ENCODE peak calls at places on chromosome 20, in ten cellular contexts. X, R, N, F, L, M, V, I, H and P are unnamed samples.

GRCh38 chr20:35702051-35702823 is 3.0 kb downstream of the ROMO1 start:
- DNase-seq in R (no peak), L (no peak), V (no peak), I (peak; percentile 22), M (no peak), X (peak; percentile 86), H (no peak), F (no peak), N (no peak), P (no peak)

GRCh38 chr20:19176483-19176882 is 36.0 kb upstream of the SLC24A3 start:
- DNase-seq in I (no peak), V (no peak), N (no peak), H (no peak), R (no peak), M (no peak), X (no peak), L (no peak), F (no peak), P (no peak)

GRCh38 chr20:54364365-54364764 is 111.0 kb upstream of the DOK5 start:
- DNase-seq in N (no peak), R (no peak), F (no peak), H (no peak), X (no peak), L (no peak), V (no peak), I (no peak), M (no peak), P (no peak)

GRCh38 chr20:22791877-22792525 is 207.6 kb upstream of the FOXA2 start:
- DNase-seq in H (no peak), N (no peak), I (no peak), F (no peak), M (no peak), L (no peak), X (no peak), V (peak; percentile 57), R (no peak), P (no peak)

GRCh38 chr20:31607640-31608255 is 2.7 kb downstream of the ID1 start:
- DNase-seq in L (peak; percentile 43), N (no peak), F (no peak), I (no peak), V (peak; percentile 37), M (no peak), X (peak; percentile 78), H (no peak), R (no peak), P (no peak)

GRCh38 chr20:61875996-61876395 is 189.7 kb downstream of the TAF4 start:
- DNase-seq in V (no peak), H (no peak), R (no peak), L (no peak), M (no peak), F (no peak), N (no peak), X (no peak), I (no peak), P (no peak)

GRCh38 chr20:539848-540247 is 3.7 kb downstream of the CSNK2A1 start:
- DNase-seq in L (no peak), I (no peak), H (no peak), V (peak; percentile 72), F (no peak), M (no peak), N (no peak), X (peak; percentile 87), R (peak; percentile 36), P (no peak)

GRCh38 chr20:14583413-14583812 is 246.0 kb upstream of the FLRT3 start:
- DNase-seq in M (no peak), H (no peak), R (no peak), F (no peak), X (peak; percentile 4), L (peak; percentile 15), V (no peak), I (no peak), N (no peak), P (no peak)

GRCh38 chr20:2688041-2688591 is 4.5 kb upstream of the EBF4 start:
- DNase-seq in H (peak; percentile 76), F (no peak), L (peak; percentile 15), V (peak; percentile 79), N (peak; percentile 84), M (no peak), R (no peak), X (peak; percentile 59), I (peak; percentile 42), P (peak; percentile 23)

GRCh38 chr20:63070301-63070625 is 63.5 kb upstream of the BHLHE23 start:
- DNase-seq in I (no peak), X (no peak), R (no peak), H (no peak), V (no peak), F (no peak), N (no peak), L (no peak), M (no peak), P (no peak)

GRCh38 chr20:13325033-13325432 is 104.0 kb downstream of the ISM1 start:
- DNase-seq in L (peak; percentile 18), I (no peak), V (peak; percentile 41), H (peak; percentile 38), R (no peak), F (peak; percentile 18), M (no peak), N (no peak), X (peak; percentile 55), P (peak; percentile 72)

GRCh38 chr20:7856756-7857155 is 83.5 kb downstream of the HAO1 start:
- DNase-seq in H (no peak), X (peak; percentile 82), M (no peak), F (no peak), V (peak; percentile 63), I (no peak), R (no peak), N (no peak), L (no peak), P (no peak)

GRCh38 chr20:61692476-61692875 is 373.2 kb downstream of the TAF4 start:
- DNase-seq in N (no peak), X (no peak), R (no peak), H (peak; percentile 57), F (no peak), M (no peak), L (no peak), I (no peak), V (no peak), P (no peak)

GRCh38 chr20:31565699-31566331 is 39.3 kb upstream of the ID1 start:
- DNase-seq in N (no peak), M (no peak), I (no peak), L (no peak), V (no peak), H (no peak), F (no peak), R (no peak), X (no peak), P (no peak)

GRCh38 chr20:20677186-20677585 is 35.3 kb downstream of the RALGAPA2 start:
- DNase-seq in N (no peak), F (no peak), R (no peak), L (no peak), H (no peak), V (peak; percentile 43), X (no peak), M (no peak), I (no peak), P (no peak)
- H3K4me1 ChIP-seq in N (no peaks in the 10 kb centered on the region), F (no peaks in the 10 kb centered on the region), R (no peaks in the 10 kb centered on the region), L (no peaks in the 10 kb centered on the region), H (no peaks in the 10 kb centered on the region), V (no peaks in the 10 kb centered on the region), X (no peaks in the 10 kb centered on the region), M (no peaks in the 10 kb centered on the region), I (peaks cover 11% of the 10 kb centered on the region), P (no peaks in the 10 kb centered on the region)

GRCh38 chr20:10922941-10923340 is 249.1 kb upstream of the JAG1 start:
- DNase-seq in V (peak; percentile 90), X (peak; percentile 80), I (no peak), L (no peak), M (no peak), N (no peak), R (no peak), H (no peak), F (no peak), P (no peak)

GRCh38 chr20:10919549-10920140 is 245.8 kb upstream of the JAG1 start:
- DNase-seq in V (peak; percentile 31), X (peak; percentile 79), L (no peak), I (no peak), R (peak; percentile 27), M (no peak), H (no peak), N (no peak), F (no peak), P (no peak)

GRCh38 chr20:10921491-10922010 is 247.8 kb upstream of the JAG1 start:
- DNase-seq in V (no peak), M (no peak), N (no peak), H (no peak), R (no peak), I (no peak), L (no peak), F (no peak), X (no peak), P (no peak)

GRCh38 chr20:10922521-10922920 is 248.7 kb upstream of the JAG1 start:
- DNase-seq in H (no peak), L (no peak), X (peak; percentile 5), V (peak; percentile 7), F (no peak), I (no peak), M (no peak), R (no peak), N (no peak), P (no peak)

GRCh38 chr20:10920396-10920795 is 246.6 kb upstream of the JAG1 start:
- DNase-seq in V (no peak), H (no peak), X (peak; percentile 6), L (no peak), I (no peak), R (no peak), N (no peak), F (no peak), M (no peak), P (no peak)
- H3K4me1 ChIP-seq in V (peaks cover 9% of the 10 kb centered on the region), H (no peaks in the 10 kb centered on the region), X (peaks cover 54% of the 10 kb centered on the region), L (peaks cover 18% of the 10 kb centered on the region), I (peaks cover 1% of the 10 kb centered on the region), R (no peaks in the 10 kb centered on the region), N (no peaks in the 10 kb centered on the region), F (no peaks in the 10 kb centered on the region), M (peaks cover 19% of the 10 kb centered on the region), P (no peaks in the 10 kb centered on the region)

DNA sequence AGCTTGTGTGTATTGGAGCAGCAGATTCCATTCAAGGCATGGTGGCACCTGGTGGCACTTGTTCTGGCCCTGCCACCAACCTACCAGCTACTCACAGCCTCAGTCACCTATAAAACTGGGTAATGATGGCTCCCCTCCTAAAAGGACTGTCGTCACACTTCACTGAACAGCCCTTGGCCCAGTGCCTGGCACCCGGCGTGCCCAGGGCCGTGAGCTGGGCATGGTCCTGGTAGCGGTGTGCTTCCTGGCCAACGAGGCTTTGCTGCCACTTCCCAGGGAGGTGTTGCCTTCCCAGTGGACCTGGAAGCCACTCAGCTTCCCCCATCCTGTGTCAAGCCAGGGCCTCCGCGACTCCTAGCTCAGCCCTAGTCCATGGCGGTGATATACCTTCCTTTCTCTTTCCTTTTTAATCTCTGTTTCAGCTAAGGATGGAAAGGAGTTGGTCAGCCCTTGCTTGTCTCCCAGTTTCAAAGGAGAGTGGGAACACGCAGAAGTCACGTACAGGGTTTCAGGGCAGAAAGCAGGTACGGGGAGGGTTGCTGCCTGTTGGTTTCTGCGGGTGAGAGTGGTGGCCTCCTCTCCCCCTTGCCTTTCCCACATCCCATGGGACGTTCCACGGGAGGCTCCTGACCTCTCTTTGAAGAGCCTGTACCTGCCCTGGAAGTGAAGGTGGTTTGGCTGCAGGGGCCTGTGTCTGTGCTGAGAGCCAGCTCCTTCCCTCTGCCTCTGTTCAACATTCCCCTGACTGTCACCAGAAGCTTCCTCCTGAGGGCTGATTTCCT is 25.5 kb downstream of the ENTPD6 start:
- DNase-seq in N (no peak), M (no peak), H (no peak), X (no peak), I (no peak), R (peak; percentile 8), F (no peak), V (no peak), L (no peak), P (no peak)
- H3K4me1 ChIP-seq in N (no peaks in the 10 kb centered on the region), M (no peaks in the 10 kb centered on the region), H (peaks cover 23% of the 10 kb centered on the region), X (peaks cover 9% of the 10 kb centered on the region), I (peaks cover 2% of the 10 kb centered on the region), R (no peaks in the 10 kb centered on the region), F (peaks cover 13% of the 10 kb centered on the region), V (peaks cover 12% of the 10 kb centered on the region), L (peaks cover 22% of the 10 kb centered on the region), P (no peaks in the 10 kb centered on the region)

GRCh38 chr20:47597090-47597489 is 95.4 kb downstream of the NCOA3 start:
- DNase-seq in N (no peak), R (no peak), I (no peak), M (no peak), F (no peak), X (no peak), H (no peak), V (no peak), L (no peak), P (no peak)
- H3K4me1 ChIP-seq in N (no peaks in the 10 kb centered on the region), R (no peaks in the 10 kb centered on the region), I (peaks cover 2% of the 10 kb centered on the region), M (peaks cover 5% of the 10 kb centered on the region), F (peaks cover 4% of the 10 kb centered on the region), X (peaks cover 7% of the 10 kb centered on the region), H (peaks cover 3% of the 10 kb centered on the region), V (peaks cover 5% of the 10 kb centered on the region), L (peaks cover 9% of the 10 kb centered on the region), P (peaks cover 5% of the 10 kb centered on the region)